ENCODE peak calls at places on chromosomes 7 and 10, in eight cellular contexts. C is LHCN-M2, V is right lobe of liver, R is EH, Q is HCT116, K is mesothelial cell of epicardium, Y is astrocyte of the hippocampus, I is RWPE2. P is an unnamed sample.

GRCh38 chr7:101754432-101755159 is 62.8 kb upstream of the CUX1 start:
- DNase-seq in I (no peak), V (no peak), C (peak), Q (no peak), R (peak), K (no peak), Y (peak), P (no peak)

GRCh38 chr7:28024786-28025334 is 155.7 kb downstream of the JAZF1 start:
- DNase-seq in C (no peak), V (no peak), K (no peak), Y (no peak), Q (no peak), R (peak), I (no peak), P (no peak)

GRCh38 chr7:136179154-136179553 is 202.0 kb upstream of the MTPN start:
- DNase-seq in C (no peak), K (no peak), I (no peak), V (no peak), Q (no peak), R (no peak), Y (no peak), P (no peak)

GRCh38 chr10:99236627-99237309 is 1.1 kb upstream of the HPSE2 start:
- DNase-seq in C (no peak), Q (no peak), R (no peak), I (no peak), Y (no peak), V (no peak), K (no peak), P (no peak)

GRCh38 chr10:46787321-46787615 is 124.0 kb upstream of the PTPN20 start:
- DNase-seq in C (peak), Q (no peak), V (peak), R (peak), Y (peak), K (no peak), I (no peak), P (peak)

GRCh38 chr7:147438216-147438615 is 1152.3 kb upstream of the C7orf33 start:
- DNase-seq in I (no peak), Q (no peak), C (peak), V (no peak), Y (no peak), R (no peak), K (no peak), P (no peak)

GRCh38 chr10:110841767-110842267 is 29.9 kb upstream of the PDCD4 start:
- DNase-seq in C (no peak), R (no peak), Q (no peak), K (no peak), I (no peak), V (no peak), Y (no peak), P (no peak)

GRCh38 chr7:33766396-33766795 is 138.9 kb upstream of the BMPER start:
- DNase-seq in V (no peak), C (no peak), K (no peak), Y (no peak), R (no peak), Q (no peak), I (no peak), P (no peak)

GRCh38 chr7:71389976-71390375 is 258.0 kb downstream of the GALNT17 start:
- DNase-seq in Y (no peak), I (no peak), C (no peak), Q (no peak), V (no peak), R (no peak), K (no peak), P (no peak)

GRCh38 chr7:132087421-132087820 is 488.8 kb downstream of the PLXNA4 start:
- DNase-seq in R (no peak), Q (no peak), C (no peak), Y (no peak), I (no peak), V (no peak), K (no peak), P (no peak)

GRCh38 chr10:34223658-34224057 is 591.4 kb downstream of the PARD3 start:
- DNase-seq in R (no peak), Y (no peak), Q (no peak), V (no peak), C (no peak), K (no peak), I (no peak), P (no peak)

GRCh38 chr7:93279541-93279940 is 47.4 kb downstream of the VPS50 start:
- DNase-seq in Q (no peak), Y (no peak), V (no peak), I (no peak), R (peak), K (no peak), C (peak), P (no peak)

GRCh38 chr10:79981356-79981672 is 32.4 kb upstream of the SFTPD start:
- DNase-seq in V (no peak), K (peak), C (no peak), Y (no peak), Q (no peak), I (no peak), R (no peak), P (no peak)

GRCh38 chr10:112173201-112173600 is 10.4 kb downstream of the GPAM start:
- DNase-seq in Y (no peak), I (no peak), K (no peak), R (no peak), Q (no peak), V (no peak), C (no peak), P (no peak)

GRCh38 chr7:73740771-73741170 is 2.2 kb upstream of the ABHD11 start:
- DNase-seq in R (no peak), C (no peak), Q (no peak), I (no peak), Y (no peak), V (no peak), K (no peak), P (no peak)

GRCh38 chr7:142057101-142057500 is 54.4 kb upstream of the MGAM2 start:
- DNase-seq in I (no peak), K (no peak), V (no peak), Y (no peak), Q (no peak), C (no peak), R (no peak), P (no peak)

GRCh38 chr10:116728526-116729096 is 13.8 kb downstream of the HSPA12A start:
- DNase-seq in Q (no peak), C (no peak), K (no peak), Y (peak), I (no peak), R (peak), V (no peak), P (no peak)

GRCh38 chr10:74096777-74097176 is 53.9 kb downstream of the AP3M1 start:
- DNase-seq in R (no peak), Y (no peak), I (no peak), C (no peak), Q (no peak), V (no peak), K (no peak), P (no peak)

GRCh38 chr10:84608126-84608525 is 279.7 kb downstream of the CCSER2 start:
- DNase-seq in V (no peak), K (no peak), R (no peak), C (no peak), Q (no peak), Y (no peak), I (no peak), P (no peak)

GRCh38 chr7:77348371-77348813 is 67.8 kb downstream of the GSAP start:
- DNase-seq in Q (no peak), K (no peak), V (no peak), Y (peak), I (no peak), R (peak), C (peak), P (no peak)

GRCh38 chr7:2719007-2719406 is 31.0 kb downstream of the AMZ1 start:
- DNase-seq in C (no peak), I (no peak), Y (peak), V (no peak), K (no peak), Q (no peak), R (no peak), P (no peak)

GRCh38 chr7:155732275-155732674 is 80.0 kb downstream of the SHH start:
- DNase-seq in R (no peak), C (no peak), K (no peak), Y (no peak), V (no peak), Q (no peak), I (no peak), P (no peak)

GRCh38 chr7:43938892-43939482 is 12.8 kb downstream of the UBE2D4 start:
- DNase-seq in I (no peak), V (peak), C (no peak), R (no peak), Q (no peak), Y (no peak), K (no peak), P (no peak)

GRCh38 chr10:58856508-58857240 is 319.8 kb upstream of the PHYHIPL start:
- DNase-seq in V (no peak), Q (peak), K (no peak), C (peak), I (peak), Y (peak), R (peak), P (no peak)

GRCh38 chr7:25851332-25852248 is 300.4 kb upstream of the NFE2L3 start:
- DNase-seq in V (peak), C (peak), I (no peak), Y (peak), K (peak), Q (no peak), R (peak), P (peak)

GRCh38 chr7:139526578-139527544 is 3.4 kb downstream of the CLEC2L start:
- DNase-seq in I (no peak), Y (peak), C (peak), K (no peak), Q (no peak), V (no peak), R (peak), P (no peak)

GRCh38 chr7:131034166-131034881 is 293.4 kb upstream of the MKLN1 start:
- DNase-seq in V (no peak), R (no peak), C (no peak), Y (peak), Q (no peak), K (no peak), I (no peak), P (no peak)

GRCh38 chr7:99791021-99791420 is 7.0 kb upstream of the CYP3A4 start:
- DNase-seq in V (no peak), Y (peak), C (peak), K (no peak), Q (no peak), I (no peak), R (peak), P (no peak)

GRCh38 chr7:156791241-156791640 is 101.7 kb downstream of the LMBR1 start:
- DNase-seq in K (no peak), R (no peak), I (no peak), Q (no peak), Y (no peak), C (no peak), V (no peak), P (no peak)

GRCh38 chr7:151351967-151352366 is 10.4 kb downstream of the NUB1 start:
- DNase-seq in C (no peak), I (no peak), R (no peak), Q (no peak), Y (no peak), K (no peak), V (no peak), P (no peak)

GRCh38 chr10:101222247-101222531 is 7.1 kb downstream of the LBX1 start:
- DNase-seq in C (no peak), Y (no peak), I (no peak), R (no peak), K (no peak), V (no peak), Q (no peak), P (no peak)

GRCh38 chr10:24952701-24953349 is 419 bp upstream of the PRTFDC1 start:
- DNase-seq in Q (no peak), V (peak), K (peak), I (no peak), R (peak), Y (peak), C (no peak), P (peak)

GRCh38 chr10:69685802-69686585 is 55.9 kb downstream of the FAM241B start:
- DNase-seq in C (no peak), R (peak), I (no peak), Y (peak), Q (no peak), K (no peak), V (peak), P (peak)

GRCh38 chr10:63901228-63901627 is 380.0 kb downstream of the REEP3 start:
- DNase-seq in I (no peak), V (no peak), K (no peak), Q (no peak), Y (no peak), R (no peak), C (no peak), P (no peak)

GRCh38 chr10:83723080-83723479 is 416.2 kb upstream of the GHITM start:
- DNase-seq in R (no peak), Y (no peak), I (no peak), Q (no peak), K (no peak), V (no peak), C (no peak), P (no peak)

GRCh38 chr10:113743594-113743993 is 7.9 kb upstream of the PLEKHS1 start:
- DNase-seq in R (peak), I (no peak), Y (no peak), Q (no peak), V (no peak), C (no peak), K (no peak), P (no peak)

GRCh38 chr7:66069732-66070131 is 5.9 kb upstream of the ASL start:
- DNase-seq in Q (no peak), Y (no peak), C (no peak), V (no peak), I (no peak), K (no peak), R (no peak), P (no peak)

GRCh38 chr10:102150970-102151773 is 1.0 kb upstream of the NOLC1 start:
- DNase-seq in V (no peak), Q (no peak), I (no peak), Y (peak), C (peak), K (no peak), R (peak), P (peak)